ENCODE peak calls at places on chromosomes 2 and 18, in four cellular contexts. J is cardiac muscle cell; X is effector memory CD4-positive, alpha-beta T cell; F is right cardiac atrium. R is an unnamed sample.

GRCh38 chr18:77766421-77766820 is 516.8 kb downstream of the GALR1 start:
- DNase-seq in J (no peak), F (no peak), X (no peak), R (no peak)

GRCh38 chr2:237118025-237118424 is 32.3 kb downstream of the COPS8 start:
- DNase-seq in J (no peak), X (no peak), F (no peak), R (no peak)

GRCh38 chr2:43144265-43144664 is 82.1 kb downstream of the ZFP36L2 start:
- DNase-seq in J (no peak), X (no peak), F (no peak), R (no peak)

GRCh38 chr2:143553261-143553660 is 424.0 kb downstream of the ARHGAP15 start:
- DNase-seq in X (no peak), J (no peak), F (no peak), R (no peak)

GRCh38 chr2:184369307-184369706 is 229.0 kb upstream of the ZNF804A start:
- DNase-seq in J (no peak), F (no peak), X (no peak), R (no peak)

GRCh38 chr2:166180951-166181812 is 53.4 kb upstream of the SCN1A start:
- DNase-seq in F (no peak), X (no peak), J (peak), R (peak)

GRCh38 chr2:217637268-217637615 is 365.6 kb downstream of the TNS1 start:
- DNase-seq in F (no peak), J (no peak), X (no peak), R (no peak)

GRCh38 chr2:113078350-113078839 is 10.6 kb downstream of the IL1F10 start:
- DNase-seq in J (no peak), X (no peak), F (no peak), R (no peak)

GRCh38 chr2:127429844-127430425 is 11.7 kb downstream of the PROC start:
- DNase-seq in J (no peak), F (no peak), X (no peak), R (no peak)

GRCh38 chr2:30268296-30268871 is 37.0 kb downstream of the LBH start:
- DNase-seq in J (no peak), F (no peak), X (no peak), R (no peak)

GRCh38 chr18:34548120-34548972 is 161.8 kb upstream of the DTNA start:
- DNase-seq in F (no peak), J (no peak), X (no peak), R (no peak)

GRCh38 chr2:66528974-66529724 is 94.2 kb downstream of the MEIS1 start:
- DNase-seq in F (no peak), X (no peak), J (no peak), R (no peak)

GRCh38 chr18:57025525-57025924 is 121.4 kb upstream of the BOD1L2 start:
- DNase-seq in J (no peak), F (no peak), X (no peak), R (no peak)

GRCh38 chr2:146912536-146912935 is 932.3 kb upstream of the ACVR2A start:
- DNase-seq in J (no peak), X (no peak), F (no peak), R (no peak)

GRCh38 chr18:23701544-23702064 is 12.4 kb downstream of the LAMA3 start:
- DNase-seq in J (no peak), X (no peak), F (no peak), R (no peak)
- H3K27ac ChIP-seq in J (no peak), X (no peak), F (no peak), R (no peak)

DNA sequence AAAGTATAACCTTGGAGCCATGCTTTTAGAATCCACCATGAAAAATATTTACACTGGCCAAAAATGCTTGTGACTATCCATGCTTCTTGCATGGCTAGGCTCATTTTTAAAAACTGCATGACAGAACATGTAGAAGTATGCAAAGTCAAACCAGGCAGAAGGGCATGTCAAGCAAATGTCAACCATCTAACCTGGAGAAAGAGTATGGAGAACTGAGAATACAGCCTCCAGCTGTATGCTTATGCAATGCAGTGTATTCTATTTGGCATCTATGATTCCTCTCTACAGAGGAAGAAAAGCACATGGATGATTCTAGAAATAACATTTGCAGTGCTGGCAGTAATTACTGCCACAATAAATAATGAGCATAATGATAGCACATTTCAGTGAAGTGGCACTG is 87.3 kb upstream of the CCDC141 start:
- DNase-seq in J (no peak), F (no peak), X (no peak), R (no peak)
- H3K4me3 ChIP-seq in J (no peak), F (no peak), X (no peak), R (no peak)

DNA sequence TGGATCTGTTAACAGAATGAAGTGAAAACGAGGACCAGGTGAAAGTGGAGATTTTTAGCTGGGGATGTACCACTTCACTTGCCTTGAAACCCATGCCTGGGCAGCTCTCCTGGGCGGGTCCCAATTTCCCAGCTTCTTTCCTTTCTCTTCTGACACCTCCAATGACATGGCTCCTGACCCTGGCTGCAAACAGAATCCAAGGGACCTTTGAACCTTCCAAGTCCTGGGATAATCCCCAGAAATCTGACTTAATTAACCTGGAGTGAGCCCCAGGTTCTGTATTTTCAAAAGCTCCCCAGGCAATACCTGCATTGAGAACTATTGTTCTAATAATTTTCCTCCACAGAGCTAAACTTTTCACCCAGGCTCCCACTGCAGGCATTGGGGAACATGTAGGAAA is 495.9 kb downstream of the CNTNAP5 start:
- DNase-seq in J (no peak), X (no peak), F (no peak), R (no peak)
- H3K27ac ChIP-seq in J (no peak), X (no peak), F (no peak), R (no peak)

DNA sequence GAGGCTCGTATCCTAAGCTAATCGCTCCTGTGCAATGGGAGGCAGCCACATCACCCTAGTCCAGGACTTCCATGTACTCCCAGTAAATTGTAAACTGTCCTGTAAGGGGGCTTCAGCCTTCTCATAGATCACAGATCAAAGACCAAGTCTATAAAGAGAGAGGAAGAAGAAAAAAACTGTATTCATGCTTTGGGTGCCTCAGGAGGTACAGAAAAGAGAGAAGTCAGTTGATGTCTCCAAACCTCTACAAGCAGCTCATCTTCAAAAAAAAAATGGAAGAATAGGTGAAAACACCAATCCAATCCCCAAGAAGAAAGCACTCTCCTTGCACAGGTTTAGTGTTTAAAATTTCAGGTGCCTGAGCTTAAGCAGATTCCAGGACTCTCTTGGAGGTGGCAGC is 53.8 kb downstream of the ANKRD44 start:
- DNase-seq in J (no peak), F (no peak), X (no peak), R (no peak)
- H3K4me3 ChIP-seq in J (no peak), F (no peak), X (no peak), R (no peak)

GRCh38 chr2:42076357-42076921 is 28.6 kb downstream of the PKDCC start:
- DNase-seq in J (no peak), F (no peak), X (no peak), R (no peak)
- H3K27ac ChIP-seq in J (no peak), F (no peak), X (no peak), R (no peak)

GRCh38 chr2:98936917-98937351 is 909 bp upstream of the CRACDL start:
- DNase-seq in F (no peak), X (no peak), J (no peak), R (peak)

GRCh38 chr2:98937906-98938305 is 1.9 kb upstream of the CRACDL start:
- DNase-seq in F (no peak), X (no peak), J (no peak), R (no peak)

GRCh38 chr2:98935111-98935770 is 784 bp downstream of the CRACDL start:
- DNase-seq in X (no peak), F (no peak), J (no peak), R (no peak)

GRCh38 chr2:98935777-98936132 is 270 bp downstream of the CRACDL start:
- DNase-seq in F (no peak), X (no peak), J (no peak), R (no peak)

DNA sequence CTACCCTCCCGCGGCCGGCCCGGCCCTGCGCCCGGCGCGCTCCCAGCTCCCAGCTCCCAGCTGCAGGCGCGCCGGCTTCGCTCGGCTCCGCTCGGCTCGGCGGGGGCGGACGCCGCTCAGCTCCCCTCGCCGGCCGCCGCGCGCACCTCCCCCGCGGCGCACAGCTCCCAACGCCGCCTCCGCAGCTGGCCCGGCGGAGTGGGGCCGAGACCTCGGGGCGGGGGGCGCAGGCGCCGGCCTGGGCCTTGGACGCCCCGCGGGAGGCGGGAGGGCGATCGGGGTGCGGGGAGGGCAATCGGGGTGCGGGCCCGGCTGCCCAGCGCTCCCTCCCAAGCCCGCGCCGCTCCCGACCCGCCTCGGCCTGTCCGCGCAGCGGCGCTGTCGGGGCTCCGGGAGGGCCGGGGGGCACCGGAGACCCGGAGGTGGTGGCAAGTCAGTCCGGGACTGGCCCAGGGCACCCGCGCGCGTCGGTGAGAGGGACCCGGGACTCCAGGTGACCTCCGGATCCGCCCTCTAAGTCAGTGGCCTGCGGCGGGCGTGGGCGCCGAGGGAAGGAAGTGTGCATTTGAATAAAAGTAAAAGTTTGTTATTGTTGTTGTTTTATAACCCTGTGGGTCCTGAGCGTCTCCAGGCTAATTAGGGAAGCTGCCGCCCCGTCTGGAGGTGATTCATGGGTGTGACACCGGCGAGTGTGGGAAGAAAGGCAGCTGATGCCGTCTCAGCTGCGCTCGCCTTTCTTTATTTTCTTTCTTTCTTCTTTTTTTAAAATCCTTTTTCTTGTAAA is at the start of gene CRACDL:
- DNase-seq in F (no peak), J (peak), X (no peak), R (peak)
- H3K4me3 ChIP-seq in F (peak), J (peak), X (peak), R (peak)

DNA sequence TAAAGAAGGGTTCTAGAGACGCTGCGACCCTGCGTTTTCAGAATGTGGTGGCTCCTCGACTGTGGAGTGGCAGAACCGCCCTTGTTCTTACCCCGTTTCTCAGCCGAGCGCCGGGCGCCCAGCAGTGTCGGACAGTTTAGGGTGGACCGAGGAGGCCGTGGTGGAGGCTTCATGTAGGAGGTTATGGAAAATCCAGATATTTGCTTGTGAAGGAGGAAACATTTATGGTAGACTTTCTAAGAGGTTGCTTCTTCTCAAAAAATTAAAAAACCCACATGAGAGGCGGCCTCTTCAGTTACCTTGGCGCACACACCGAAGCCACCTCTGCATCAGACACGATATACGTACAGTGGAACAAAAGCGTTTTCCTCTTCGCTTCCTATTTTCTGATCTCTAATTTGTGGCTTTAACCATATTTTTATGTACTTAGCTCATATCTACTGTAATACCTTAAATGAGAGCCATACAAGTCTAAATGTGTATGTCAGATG is 120.8 kb downstream of the NFATC1 start:
- DNase-seq in F (no peak), J (no peak), X (no peak), R (peak)
- H3K27ac ChIP-seq in F (no peak), J (peak), X (peak), R (no peak)

GRCh38 chr2:219539926-219540678 is 3.5 kb downstream of the CHPF start:
- DNase-seq in J (no peak), X (no peak), F (peak), R (no peak)

GRCh38 chr2:219540784-219541504 is 2.7 kb downstream of the CHPF start:
- DNase-seq in J (no peak), F (peak), X (no peak), R (no peak)

GRCh38 chr2:219542931-219543595 is 546 bp downstream of the CHPF start:
- DNase-seq in J (peak), X (no peak), F (no peak), R (peak)

GRCh38 chr2:219543596-219544358 is at the start of the genes CHPF and TMEM198:
- DNase-seq in J (peak), X (peak), F (peak), R (peak)

DNA sequence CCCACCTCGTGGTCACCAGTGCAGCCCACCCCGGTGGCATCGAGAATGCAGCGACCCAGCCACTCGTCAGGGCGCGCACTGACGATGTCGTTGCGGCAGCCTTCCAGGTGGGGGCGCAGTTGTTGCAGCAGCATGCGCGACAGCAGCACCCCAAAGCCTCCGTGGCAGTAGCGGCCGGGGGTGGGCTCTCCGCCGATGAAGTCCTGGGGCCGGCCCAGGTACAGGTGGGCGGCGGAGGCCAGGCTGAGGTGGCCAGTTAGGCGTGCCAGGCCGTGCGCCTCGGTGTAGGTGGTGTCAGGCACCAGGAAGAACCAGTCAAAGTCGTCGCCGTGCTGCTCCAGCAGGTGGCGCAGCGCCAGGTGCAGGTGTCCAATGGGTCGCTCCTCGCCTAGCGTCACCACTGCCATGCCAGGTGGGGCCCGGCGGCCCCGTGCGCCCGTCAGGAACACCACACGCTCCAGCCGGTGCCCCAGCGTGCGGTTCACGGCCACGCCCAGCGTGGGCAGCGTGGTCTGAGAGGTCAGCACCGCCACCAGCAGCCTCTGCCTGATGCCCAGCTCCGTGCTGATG is 1.9 kb downstream of the CHPF start:
- DNase-seq in X (peak), J (peak), F (peak), R (peak)
- H3K4me3 ChIP-seq in X (peak), J (no peak), F (no peak), R (peak)

DNA sequence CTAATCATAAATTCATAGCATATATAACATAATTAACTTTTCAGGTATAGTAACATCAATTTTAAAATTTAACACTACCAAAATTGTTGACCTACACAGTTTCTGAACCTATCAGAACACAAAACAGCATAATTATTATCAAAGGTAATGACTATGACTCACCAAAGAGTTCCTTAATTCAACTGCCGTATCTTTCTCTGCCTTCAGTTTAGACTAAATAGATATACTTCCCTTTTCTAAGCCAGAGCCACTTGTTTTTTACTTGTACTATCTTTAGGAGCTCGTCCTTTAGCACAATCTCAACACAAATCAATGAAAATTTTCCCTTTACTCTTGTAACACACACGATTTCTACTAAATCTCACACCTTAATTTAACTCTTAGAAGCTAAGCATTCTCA is 54.4 kb downstream of the CCDC88A start:
- DNase-seq in J (no peak), X (no peak), F (no peak), R (no peak)
- H3K27ac ChIP-seq in J (no peak), X (no peak), F (no peak), R (no peak)

GRCh38 chr2:50388324-50388723 is 643.6 kb downstream of the NRXN1 start:
- DNase-seq in F (no peak), J (no peak), X (no peak), R (no peak)
- H3K4me3 ChIP-seq in F (no peak), J (no peak), X (no peak), R (no peak)

R was measured in testis.